ENCODE peak calls at places on chromosomes 11 and 22, in four cellular contexts. One of them, this sample, is unnamed.

GRCh38 chr11:114477946-114478537 is 38.8 kb downstream of the REXO2 start:
- DNase-seq in sigmoid colon: no peak
- DNase-seq in Panc1: no peak
- DNase-seq in H1: no peak
- DNase-seq in this sample: no peak

GRCh38 chr22:29801796-29802195 is 34.6 kb downstream of the UQCR10 start:
- DNase-seq in sigmoid colon: no peak
- DNase-seq in Panc1: no peak
- DNase-seq in H1: no peak
- DNase-seq in this sample: no peak

GRCh38 chr11:32435947-32436750 is 810 bp upstream of the WT1 start:
- DNase-seq in Panc1: no peak
- DNase-seq in sigmoid colon: no peak
- DNase-seq in H1: no peak
- DNase-seq in this sample: no peak

GRCh38 chr11:3627291-3627690 is 14.5 kb downstream of the ART5 start:
- DNase-seq in Panc1: no peak
- DNase-seq in H1: no peak
- DNase-seq in sigmoid colon: no peak
- DNase-seq in this sample: no peak

GRCh38 chr11:85822814-85823213 is 11.9 kb upstream of the SYTL2 start:
- DNase-seq in H1: no peak
- DNase-seq in sigmoid colon: no peak
- DNase-seq in Panc1: no peak
- DNase-seq in this sample: no peak

GRCh38 chr11:126290887-126291286 is 8.0 kb downstream of the TIRAP start:
- DNase-seq in sigmoid colon: no peak
- DNase-seq in H1: no peak
- DNase-seq in Panc1: no peak
- DNase-seq in this sample: no peak

GRCh38 chr11:94884322-94884721 is 89.0 kb downstream of the CWC15 start:
- DNase-seq in sigmoid colon: no peak
- DNase-seq in H1: no peak
- DNase-seq in Panc1: no peak
- DNase-seq in this sample: no peak

GRCh38 chr22:36425977-36426523 is 38.3 kb upstream of the MYH9 start:
- DNase-seq in H1: no peak
- DNase-seq in Panc1: no peak
- DNase-seq in sigmoid colon: no peak
- DNase-seq in this sample: no peak

GRCh38 chr11:44978961-44979331 is 28.3 kb upstream of the TP53I11 start:
- DNase-seq in sigmoid colon: no peak
- DNase-seq in Panc1: peak; percentile 61
- DNase-seq in H1: no peak
- DNase-seq in this sample: peak; percentile 59

GRCh38 chr22:37809672-37810333 is 2.1 kb downstream of the GCAT start:
- DNase-seq in sigmoid colon: no peak
- DNase-seq in Panc1: no peak
- DNase-seq in H1: no peak
- DNase-seq in this sample: no peak
- TF ChIP-seq POLR2AphosphoS5 in sigmoid colon: no peak
- TF ChIP-seq POLR2AphosphoS5 in Panc1: no peak
- TF ChIP-seq POLR2AphosphoS5 in H1: peak; percentile 56
- TF ChIP-seq POLR2AphosphoS5 in this sample: no peak

GRCh38 chr11:134939046-134939445 is 527.0 kb upstream of the B3GAT1 start:
- DNase-seq in Panc1: no peak
- DNase-seq in H1: no peak
- DNase-seq in sigmoid colon: no peak
- DNase-seq in this sample: no peak
- TF ChIP-seq POLR2AphosphoS5 in Panc1: no peak
- TF ChIP-seq POLR2AphosphoS5 in H1: no peak
- TF ChIP-seq POLR2AphosphoS5 in sigmoid colon: no peak
- TF ChIP-seq POLR2AphosphoS5 in this sample: no peak

DNA sequence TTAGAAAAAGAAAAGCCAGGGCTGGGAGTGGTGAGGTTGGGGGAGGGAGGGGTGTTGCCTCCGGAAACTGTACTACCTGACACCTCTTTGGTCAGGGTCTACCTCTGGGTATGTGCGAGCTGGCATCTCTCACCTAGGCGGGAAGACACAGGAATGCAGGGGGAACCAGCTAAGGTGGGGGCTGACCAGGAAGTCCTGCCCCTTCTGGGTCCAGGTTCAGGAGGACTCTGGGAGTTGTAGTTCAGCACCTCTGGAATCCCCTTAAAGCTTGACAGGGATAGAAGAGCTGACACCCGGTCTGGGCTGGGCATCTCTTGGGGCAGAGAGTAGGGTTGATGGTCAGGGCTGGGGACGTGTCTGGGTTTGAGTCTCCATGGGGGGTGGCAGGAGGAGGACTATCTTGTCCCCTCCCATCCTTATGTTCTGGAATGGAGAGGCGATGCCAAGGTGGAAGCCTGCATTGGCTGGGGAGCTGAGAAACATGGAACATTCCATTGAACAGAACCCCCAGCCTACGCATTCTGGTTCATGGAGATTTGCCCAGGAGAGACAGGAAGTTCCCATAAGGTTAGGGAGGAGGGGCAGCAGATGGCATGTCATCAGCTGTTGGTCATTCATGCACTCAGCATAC is 2.1 kb upstream of the KIAA1671 start:
- DNase-seq in sigmoid colon: no peak
- DNase-seq in H1: peak; percentile 72
- DNase-seq in Panc1: no peak
- DNase-seq in this sample: no peak
- TF ChIP-seq POLR2AphosphoS5 in sigmoid colon: no peak
- TF ChIP-seq POLR2AphosphoS5 in H1: peak; percentile 54
- TF ChIP-seq POLR2AphosphoS5 in Panc1: no peak
- TF ChIP-seq POLR2AphosphoS5 in this sample: no peak

DNA sequence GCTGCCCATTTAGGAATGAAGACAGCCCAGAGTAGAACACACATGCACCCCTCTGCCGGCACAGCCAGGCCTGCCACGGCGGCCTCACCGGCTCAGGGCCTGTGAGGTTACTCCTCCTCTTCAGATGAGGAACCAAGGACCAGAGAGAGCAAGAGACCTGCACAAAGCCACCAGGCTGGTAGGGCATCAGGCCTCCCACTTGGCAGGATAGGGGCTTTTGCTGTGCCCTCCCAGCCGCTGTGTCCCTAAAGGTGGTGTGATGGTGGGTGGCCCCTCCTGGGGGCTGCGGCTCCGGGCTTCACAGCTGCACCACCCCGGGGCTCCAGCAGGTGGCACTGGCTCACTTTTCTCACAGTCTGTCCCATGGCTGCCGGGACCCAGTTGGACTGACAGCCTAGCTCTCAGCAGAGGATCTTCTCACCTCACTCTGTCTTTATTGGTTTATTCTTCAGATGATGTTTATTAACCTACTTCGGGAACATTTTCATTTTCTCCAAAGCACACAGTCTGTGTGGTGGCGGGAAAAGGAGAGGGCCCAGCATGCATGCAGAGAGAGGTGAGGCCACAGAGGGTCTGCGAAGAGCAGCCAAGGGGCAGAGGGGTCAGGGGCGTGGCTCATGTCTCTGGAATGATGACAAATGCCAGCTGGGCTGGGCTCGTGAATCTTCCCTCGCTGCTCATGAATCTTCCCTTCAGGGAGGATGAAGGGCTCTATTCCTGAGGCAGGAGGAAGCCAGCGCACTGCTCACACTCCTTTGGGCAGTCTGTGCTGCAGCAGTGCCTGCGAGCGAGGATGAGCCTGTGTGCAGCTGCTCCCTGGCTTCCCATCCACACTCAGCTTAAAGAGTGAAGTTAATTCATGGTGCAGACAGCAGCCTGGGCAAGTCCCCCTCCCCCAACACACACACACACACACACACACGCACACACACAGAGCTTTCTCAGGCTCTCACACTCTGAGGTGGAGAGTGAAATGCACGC is 101.1 kb upstream of the PITPNB start:
- DNase-seq in Panc1: peak; percentile 20
- DNase-seq in H1: peak; percentile 34
- DNase-seq in sigmoid colon: peak; percentile 90
- DNase-seq in this sample: peak; percentile 69
- TF ChIP-seq POLR2AphosphoS5 in Panc1: no peak
- TF ChIP-seq POLR2AphosphoS5 in H1: no peak
- TF ChIP-seq POLR2AphosphoS5 in sigmoid colon: no peak
- TF ChIP-seq POLR2AphosphoS5 in this sample: no peak

GRCh38 chr11:67280791-67281551 is 8.1 kb upstream of the ANKRD13D start:
- DNase-seq in sigmoid colon: peak; percentile 63
- DNase-seq in Panc1: no peak
- DNase-seq in H1: no peak
- DNase-seq in this sample: peak; percentile 17

GRCh38 chr11:67278939-67279588 is 10.0 kb upstream of the ANKRD13D start:
- DNase-seq in H1: no peak
- DNase-seq in sigmoid colon: peak; percentile 54
- DNase-seq in Panc1: no peak
- DNase-seq in this sample: peak; percentile 44

GRCh38 chr11:67278135-67278938 is 10.8 kb upstream of the ANKRD13D start:
- DNase-seq in H1: no peak
- DNase-seq in sigmoid colon: peak; percentile 67
- DNase-seq in Panc1: no peak
- DNase-seq in this sample: peak; percentile 18

GRCh38 chr11:67280341-67280790 is 8.7 kb upstream of the ANKRD13D start:
- DNase-seq in sigmoid colon: peak; percentile 51
- DNase-seq in Panc1: no peak
- DNase-seq in H1: no peak
- DNase-seq in this sample: peak; percentile 44

GRCh38 chr11:67279589-67280340 is 9.3 kb upstream of the ANKRD13D start:
- DNase-seq in sigmoid colon: peak; percentile 63
- DNase-seq in H1: no peak
- DNase-seq in Panc1: no peak
- DNase-seq in this sample: no peak
- TF ChIP-seq POLR2AphosphoS5 in sigmoid colon: no peak
- TF ChIP-seq POLR2AphosphoS5 in H1: no peak
- TF ChIP-seq POLR2AphosphoS5 in Panc1: no peak
- TF ChIP-seq POLR2AphosphoS5 in this sample: no peak

DNA sequence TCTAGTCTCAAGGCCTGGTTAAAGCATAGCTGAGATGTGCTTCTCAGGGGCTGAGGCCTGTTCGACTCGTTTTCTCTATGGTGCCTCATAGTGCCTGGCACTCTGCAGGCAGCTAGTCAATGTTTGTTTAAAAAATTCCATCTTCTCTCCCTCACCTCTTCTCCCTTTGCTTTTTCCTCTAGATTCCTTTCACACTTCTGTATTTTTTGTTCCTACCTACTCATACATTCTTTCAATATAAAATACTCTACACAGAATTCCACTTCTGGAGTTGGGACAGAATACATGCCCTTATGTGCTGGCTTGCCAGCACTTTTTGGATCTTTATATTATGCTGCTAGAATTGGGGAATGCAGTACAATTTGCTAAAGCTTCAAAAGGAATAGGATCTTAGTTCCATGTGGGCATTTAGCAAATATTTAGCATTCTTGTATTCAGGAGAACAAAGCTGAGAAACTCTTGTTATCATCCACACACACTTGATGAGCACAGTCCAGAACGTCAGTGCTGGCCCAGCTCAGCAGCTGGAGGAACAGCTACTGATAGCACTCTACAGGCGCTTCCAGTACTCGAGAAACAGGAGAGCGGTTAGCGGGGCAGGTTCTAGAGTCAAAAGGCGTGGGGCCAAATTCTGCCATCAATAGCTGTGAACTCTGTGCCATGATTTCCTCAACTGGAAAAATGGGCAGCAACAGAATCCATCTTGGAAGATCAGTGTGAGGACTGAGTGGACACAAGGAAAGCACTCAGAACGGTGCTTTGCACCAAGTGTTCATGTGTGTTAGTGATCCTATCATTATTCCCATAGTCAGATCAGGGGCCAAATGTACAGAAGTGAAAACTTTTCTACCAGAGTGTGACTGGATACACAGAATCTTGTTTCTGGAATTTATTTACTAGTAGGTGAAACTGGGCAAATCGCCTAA is 3.4 kb downstream of the JOSD1 start:
- DNase-seq in Panc1: no peak
- DNase-seq in H1: no peak
- DNase-seq in sigmoid colon: peak; percentile 62
- DNase-seq in this sample: peak; percentile 51
- TF ChIP-seq POLR2AphosphoS5 in Panc1: no peak
- TF ChIP-seq POLR2AphosphoS5 in H1: no peak
- TF ChIP-seq POLR2AphosphoS5 in sigmoid colon: no peak
- TF ChIP-seq POLR2AphosphoS5 in this sample: peak; percentile 6

GRCh38 chr11:65169164-65169641 is 830 bp upstream of the SPDYC start:
- DNase-seq in Panc1: no peak
- DNase-seq in sigmoid colon: no peak
- DNase-seq in H1: no peak
- DNase-seq in this sample: no peak
- TF ChIP-seq POLR2AphosphoS5 in Panc1: no peak
- TF ChIP-seq POLR2AphosphoS5 in sigmoid colon: no peak
- TF ChIP-seq POLR2AphosphoS5 in H1: no peak
- TF ChIP-seq POLR2AphosphoS5 in this sample: no peak

This sample was measured in upper lobe of left lung.